ENCODE peak calls at places on chromosome 21, in five cellular contexts. R, C, D, Z and L are unnamed samples.

GRCh38 chr21:31873275-31873695 is 465 bp downstream of the HUNK start:
- DNase-seq in D (no peak), R (no peak), C (no peak), Z (no peak), L (no peak)

GRCh38 chr21:44424608-44425306 is 30.6 kb upstream of the LRRC3 start:
- DNase-seq in R (no peak), C (no peak), D (no peak), Z (no peak), L (no peak)

GRCh38 chr21:28444567-28444966 is 548.1 kb downstream of the LTN1 start:
- DNase-seq in D (no peak), C (peak), Z (no peak), R (no peak), L (no peak)

GRCh38 chr21:25457411-25457810 is 149.9 kb downstream of the MRPL39 start:
- DNase-seq in Z (no peak), C (peak), R (peak), D (no peak), L (peak)

GRCh38 chr21:42222386-42222785 is 3.4 kb downstream of the ABCG1 start:
- DNase-seq in R (no peak), C (no peak), Z (no peak), D (no peak), L (no peak)

GRCh38 chr21:43331962-43332458 is 94.9 kb downstream of the SIK1 start:
- DNase-seq in C (peak), R (no peak), D (peak), Z (no peak), L (no peak)

GRCh38 chr21:38178653-38179503 is 77.9 kb upstream of the KCNJ15 start:
- DNase-seq in D (no peak), Z (no peak), C (no peak), R (no peak), L (no peak)

GRCh38 chr21:29177800-29178199 is 47.4 kb downstream of the MAP3K7CL start:
- DNase-seq in C (no peak), R (no peak), Z (peak), D (no peak), L (no peak)

GRCh38 chr21:21137986-21138385 is 139.8 kb downstream of the NCAM2 start:
- DNase-seq in D (no peak), R (no peak), C (peak), Z (no peak), L (no peak)

GRCh38 chr21:31255846-31256395 is 88.1 kb downstream of the TIAM1 start:
- DNase-seq in D (no peak), Z (no peak), C (no peak), R (no peak), L (no peak)

GRCh38 chr21:45427331-45428271 is 22.6 kb downstream of the COL18A1 start:
- DNase-seq in Z (peak), D (no peak), R (no peak), C (peak), L (peak)

GRCh38 chr21:46001821-46002681 is 20.5 kb downstream of the COL6A1 start:
- DNase-seq in D (no peak), Z (no peak), R (no peak), C (no peak), L (no peak)

GRCh38 chr21:19011448-19011847 is 607.9 kb upstream of the TMPRSS15 start:
- DNase-seq in R (no peak), Z (no peak), D (no peak), C (no peak), L (no peak)

GRCh38 chr21:42236014-42236413 is 17.1 kb downstream of the ABCG1 start:
- DNase-seq in C (no peak), R (no peak), Z (no peak), D (no peak), L (no peak)

GRCh38 chr21:16388291-16388690 is 658.5 kb downstream of the USP25 start:
- DNase-seq in D (no peak), Z (no peak), R (no peak), C (no peak), L (no peak)

GRCh38 chr21:45421071-45421845 is 16.3 kb downstream of the COL18A1 start:
- DNase-seq in D (no peak), R (no peak), Z (peak), C (no peak), L (no peak)

GRCh38 chr21:35232545-35233176 is 183.6 kb upstream of the RUNX1 start:
- DNase-seq in R (no peak), D (no peak), C (peak), Z (peak), L (peak)

GRCh38 chr21:38376235-38376634 is 119.4 kb downstream of the KCNJ15 start:
- DNase-seq in R (no peak), D (no peak), C (no peak), Z (no peak), L (no peak)